ENCODE peak calls at places on chromosomes 11 and 22, in five cellular contexts. Q is HepG2, M is HCT116, O is K562, R is H1. C is an unnamed sample.

GRCh38 chr11:109000531-109000930 is 335.7 kb downstream of the DDX10 start:
- DNase-seq in Q (no peak), M (no peak), O (no peak), R (no peak), C (no peak)

GRCh38 chr11:17598700-17599459 is 51.8 kb downstream of the OTOG start:
- DNase-seq in Q (peak), M (peak), O (peak), R (peak), C (peak)

GRCh38 chr11:134361241-134361640 is 29.5 kb downstream of the GLB1L2 start:
- DNase-seq in Q (no peak), M (no peak), O (no peak), R (no peak), C (no peak)

GRCh38 chr22:22865311-22866072 is 22.1 kb upstream of the IGLL5 start:
- DNase-seq in Q (no peak), M (no peak), O (no peak), R (no peak), C (no peak)

GRCh38 chr11:60305906-60306619 is 21.0 kb upstream of the MS4A6E start:
- DNase-seq in Q (no peak), M (peak), O (no peak), R (no peak), C (no peak)

GRCh38 chr11:133946541-133947297 is 10.0 kb downstream of the IGSF9B start:
- DNase-seq in Q (no peak), M (no peak), O (no peak), R (no peak), C (no peak)

GRCh38 chr11:9565822-9566560 is 7.5 kb upstream of the WEE1 start:
- DNase-seq in Q (peak), M (peak), O (peak), R (no peak), C (peak)

GRCh38 chr11:64598106-64598796 is 7.2 kb downstream of the SLC22A12 start:
- DNase-seq in Q (no peak), M (no peak), O (no peak), R (no peak), C (no peak)

GRCh38 chr22:46381142-46381541 is 45.6 kb downstream of the TRMU start:
- DNase-seq in Q (no peak), M (no peak), O (no peak), R (no peak), C (no peak)

GRCh38 chr11:68655806-68656205 is 28.5 kb upstream of the GAL start:
- DNase-seq in Q (no peak), M (no peak), O (no peak), R (no peak), C (no peak)

GRCh38 chr11:2276999-2277328 is 6.6 kb upstream of the ASCL2 start:
- DNase-seq in Q (no peak), M (no peak), O (no peak), R (peak), C (no peak)

GRCh38 chr11:111021131-111021530 is 224.4 kb upstream of the POU2AF2 start:
- DNase-seq in Q (no peak), M (no peak), O (no peak), R (no peak), C (no peak)

GRCh38 chr11:97136067-97136466 is 746.3 kb downstream of the JRKL start:
- DNase-seq in Q (no peak), M (no peak), O (no peak), R (no peak), C (no peak)

GRCh38 chr22:21754523-21755128 is 19.0 kb upstream of the YPEL1 start:
- DNase-seq in Q (no peak), M (no peak), O (peak), R (no peak), C (no peak)

GRCh38 chr22:39214383-39215069 is 30.3 kb downstream of the PDGFB start:
- DNase-seq in Q (peak), M (peak), O (no peak), R (peak), C (no peak)

GRCh38 chr11:72614381-72614780 is 59.8 kb downstream of the PDE2A start:
- DNase-seq in Q (no peak), M (no peak), O (no peak), R (no peak), C (no peak)

GRCh38 chr11:69391192-69392103 is 90.0 kb upstream of the LINC01488 start:
- DNase-seq in Q (no peak), M (no peak), O (no peak), R (no peak), C (no peak)

GRCh38 chr22:40463727-40464126 is 93.3 kb downstream of the SGSM3 start:
- DNase-seq in Q (no peak), M (no peak), O (no peak), R (no peak), C (no peak)

GRCh38 chr11:89381094-89381493 is 110.1 kb downstream of the NOX4 start:
- DNase-seq in Q (no peak), M (no peak), O (no peak), R (no peak), C (no peak)

GRCh38 chr11:13316528-13316961 is 39.0 kb downstream of the BMAL1 start:
- DNase-seq in Q (no peak), M (no peak), O (no peak), R (no peak), C (no peak)

GRCh38 chr22:42350373-42350772 is 79.9 kb upstream of the TCF20 start:
- DNase-seq in Q (no peak), M (no peak), O (no peak), R (no peak), C (no peak)

DNA sequence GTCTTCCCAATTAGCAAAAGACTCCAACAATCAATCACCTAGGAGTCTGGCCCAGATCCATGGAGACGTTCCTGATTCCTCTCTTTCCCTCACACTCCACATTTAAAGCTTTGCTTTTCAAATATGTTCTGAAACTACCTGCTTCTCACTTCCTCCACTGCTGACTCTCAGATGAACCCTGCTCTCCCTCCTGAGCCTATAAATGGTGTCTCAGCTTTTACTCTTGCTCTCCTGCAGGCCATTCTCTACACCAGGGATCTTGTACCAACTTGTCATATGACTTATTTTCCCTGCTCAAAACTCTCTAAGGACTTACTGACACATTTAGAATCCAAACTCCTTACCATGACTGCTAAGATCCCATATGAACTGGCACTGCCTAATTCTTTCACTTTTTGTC is 138.4 kb upstream of the DDI1 start:
- DNase-seq in Q (no peak), M (no peak), O (no peak), R (no peak), C (peak)
- H3K4me2 ChIP-seq in Q (no peak), M (no peak), O (no peak), R (no peak), C (peak)

GRCh38 chr11:5575159-5575558 is 5.5 kb upstream of the OR52B6 start:
- DNase-seq in Q (no peak), M (no peak), O (no peak), R (no peak), C (no peak)
- TF ChIP-seq SRF in Q (no peak), M (no peak), O (no peak), R (no peak), C (no peak)

DNA sequence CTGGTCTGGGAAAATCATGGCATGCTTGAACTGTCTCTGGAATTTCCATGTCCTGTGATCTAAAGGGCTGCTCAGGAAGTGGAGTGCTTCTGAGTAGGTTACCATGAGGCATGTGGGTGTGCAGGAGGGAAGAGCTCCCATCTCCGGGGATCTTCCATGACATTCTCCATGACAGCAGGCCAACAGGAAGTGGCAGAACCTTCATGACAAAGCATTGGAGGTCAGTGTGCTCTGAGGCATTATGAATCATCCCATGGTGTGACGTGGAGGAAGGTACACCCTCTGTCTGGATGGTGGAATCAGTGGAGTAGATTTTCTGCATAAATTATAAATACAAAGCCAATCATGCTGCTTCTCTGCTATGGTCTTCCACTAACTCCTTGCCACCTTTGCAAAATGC is 139.6 kb upstream of the E2F8 start:
- DNase-seq in Q (no peak), M (peak), O (no peak), R (no peak), C (no peak)
- H3K4me2 ChIP-seq in Q (no peak), M (peak), O (no peak), R (no peak), C (no peak)

DNA sequence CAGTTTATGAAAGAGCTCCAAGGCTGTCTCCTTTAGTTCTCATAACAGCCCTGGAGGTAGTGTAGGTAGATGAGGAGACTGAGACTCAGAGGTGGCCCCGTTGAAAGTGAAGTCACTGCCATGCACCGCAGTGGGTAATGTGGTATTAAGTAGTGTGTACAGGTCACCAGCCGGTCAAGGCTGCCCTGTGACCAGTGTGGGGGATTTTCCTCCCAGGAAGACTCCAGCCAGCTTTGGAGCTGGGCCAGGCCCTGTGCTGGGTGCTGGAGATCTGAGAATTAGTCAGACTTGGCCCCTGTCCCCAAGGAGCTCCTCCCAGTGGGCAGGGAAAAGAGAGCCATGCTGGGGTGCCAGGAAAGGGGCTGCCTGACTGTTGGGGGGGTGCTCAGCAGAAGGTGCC is 5.3 kb downstream of the OMP start:
- DNase-seq in Q (peak), M (peak), O (no peak), R (no peak), C (no peak)
- TF ChIP-seq SRF in Q (no peak), M (no peak), O (no peak), R (no peak), C (no peak)